ENCODE peak calls at places on chromosomes 13 and 19, in eight cellular contexts. X, C, I, E, G, F, Y and R are unnamed samples.

GRCh38 chr13:106506286-106506685 is 29.2 kb downstream of the EFNB2 start:
- DNase-seq in X (no peak), C (no peak), I (no peak), E (no peak), G (no peak), F (no peak), Y (no peak), R (no peak)

GRCh38 chr13:33536639-33537425 is 251.3 kb upstream of the STARD13 start:
- DNase-seq in X (no peak), C (no peak), I (no peak), E (no peak), G (no peak), F (no peak), Y (no peak), R (no peak)

GRCh38 chr19:45800009-45800553 is 7.4 kb upstream of the DMWD start:
- DNase-seq in X (no peak), C (peak), I (no peak), E (no peak), G (no peak), F (no peak), Y (no peak), R (no peak)

GRCh38 chr13:29411493-29411892 is 184.0 kb downstream of the SLC7A1 start:
- DNase-seq in X (no peak), C (peak), I (no peak), E (no peak), G (no peak), F (no peak), Y (no peak), R (no peak)

GRCh38 chr19:33508941-33509614 is 12.5 kb downstream of the PEPD start:
- DNase-seq in X (no peak), C (no peak), I (no peak), E (no peak), G (no peak), F (no peak), Y (no peak), R (no peak)

GRCh38 chr13:102400619-102401125 is 1.2 kb downstream of the FGF14 start:
- DNase-seq in X (no peak), C (peak), I (no peak), E (no peak), G (no peak), F (no peak), Y (peak), R (no peak)

GRCh38 chr13:86445584-86446140 is 646.4 kb upstream of the SLITRK6 start:
- DNase-seq in X (no peak), C (peak), I (no peak), E (no peak), G (no peak), F (no peak), Y (no peak), R (no peak)

GRCh38 chr19:19776206-19777008 is 43.5 kb upstream of the ZNF14 start:
- DNase-seq in X (peak), C (peak), I (peak), E (peak), G (peak), F (peak), Y (peak), R (peak)

GRCh38 chr13:47413112-47413511 is 516.3 kb upstream of the HTR2A start:
- DNase-seq in X (no peak), C (peak), I (no peak), E (no peak), G (no peak), F (no peak), Y (no peak), R (no peak)

GRCh38 chr13:113981201-113981605 is 7.3 kb upstream of the C13orf46 start:
- DNase-seq in X (no peak), C (no peak), I (peak), E (no peak), G (no peak), F (no peak), Y (no peak), R (no peak)

GRCh38 chr19:51887522-51888498 is at the start of gene ZNF577:
- DNase-seq in X (peak), C (peak), I (peak), E (peak), G (peak), F (peak), Y (peak), R (no peak)

GRCh38 chr19:14315433-14315832 is 65.8 kb upstream of the ADGRE5 start:
- DNase-seq in X (no peak), C (no peak), I (no peak), E (no peak), G (no peak), F (no peak), Y (no peak), R (no peak)

GRCh38 chr19:13022111-13022858 is 27.0 kb downstream of the NFIX start:
- DNase-seq in X (no peak), C (peak), I (no peak), E (no peak), G (no peak), F (no peak), Y (no peak), R (peak)

GRCh38 chr19:23699521-23699860 is 12.5 kb upstream of the ZNF675 start:
- DNase-seq in X (no peak), C (no peak), I (no peak), E (no peak), G (no peak), F (no peak), Y (no peak), R (no peak)

GRCh38 chr19:36041831-36042230 is 9.2 kb upstream of the CLIP3 start:
- DNase-seq in X (no peak), C (peak), I (no peak), E (no peak), G (no peak), F (no peak), Y (no peak), R (no peak)

GRCh38 chr13:42174344-42175162 is 97.4 kb upstream of the AKAP11 start:
- DNase-seq in X (no peak), C (peak), I (no peak), E (no peak), G (no peak), F (no peak), Y (no peak), R (no peak)

GRCh38 chr19:39144487-39145071 is 19.0 kb downstream of the PAK4 start:
- DNase-seq in X (no peak), C (peak), I (no peak), E (no peak), G (no peak), F (peak), Y (no peak), R (no peak)

GRCh38 chr19:10508707-10509106 is 5.6 kb upstream of the KEAP1 start:
- DNase-seq in X (no peak), C (no peak), I (no peak), E (no peak), G (no peak), F (no peak), Y (no peak), R (no peak)

GRCh38 chr13:90403330-90404082 is 944.0 kb upstream of the MIR17HG start:
- DNase-seq in X (no peak), C (no peak), I (no peak), E (no peak), G (no peak), F (no peak), Y (no peak), R (no peak)

GRCh38 chr13:97492257-97492656 is 58.3 kb downstream of the RAP2A start:
- DNase-seq in X (no peak), C (no peak), I (no peak), E (no peak), G (no peak), F (no peak), Y (no peak), R (no peak)

GRCh38 chr19:3187662-3188511 is 2.2 kb downstream of the NCLN start:
- DNase-seq in X (no peak), C (no peak), I (no peak), E (no peak), G (no peak), F (no peak), Y (no peak), R (no peak)